ENCODE peak calls at places on chromosomes 12 and 14, in four cellular contexts. S is HepG2, G is HCT116, A is K562. B is an unnamed sample.

GRCh38 chr12:14777271-14777670 is 26.0 kb downstream of the WBP11 start:
- DNase-seq in A (no peak), S (peak), G (no peak), B (no peak)

GRCh38 chr14:68574906-68575305 is 218.0 kb downstream of the ZFP36L1 start:
- DNase-seq in A (no peak), G (no peak), S (no peak), B (no peak)

GRCh38 chr12:75969768-75970167 is 61.8 kb downstream of the PHLDA1 start:
- DNase-seq in A (no peak), S (no peak), G (no peak), B (no peak)

GRCh38 chr12:45336331-45336730 is 120.4 kb downstream of the ANO6 start:
- DNase-seq in G (no peak), A (peak), S (no peak), B (no peak)

GRCh38 chr12:57754411-57755193 is at the start of gene MARCHF9:
- DNase-seq in A (peak), G (no peak), S (no peak), B (no peak)

GRCh38 chr14:85527006-85527405 is 2.9 kb upstream of the FLRT2 start:
- DNase-seq in S (no peak), A (no peak), G (no peak), B (no peak)

GRCh38 chr12:72863671-72864070 is 591.5 kb downstream of the TRHDE start:
- DNase-seq in A (no peak), S (no peak), G (no peak), B (no peak)

GRCh38 chr14:54564799-54565235 is 2.1 kb upstream of the SAMD4A start:
- DNase-seq in S (peak), A (peak), G (no peak), B (no peak)

GRCh38 chr14:56797003-56797568 is 13.2 kb downstream of the OTX2 start:
- DNase-seq in A (no peak), S (no peak), G (no peak), B (no peak)

GRCh38 chr14:90522585-90523191 is 125.9 kb downstream of the CALM1 start:
- DNase-seq in G (no peak), S (no peak), A (no peak), B (no peak)

GRCh38 chr12:25949343-25949742 is 9.1 kb upstream of the RASSF8 start:
- DNase-seq in A (no peak), S (no peak), G (no peak), B (no peak)

GRCh38 chr12:42492267-42492666 is 97.3 kb downstream of the PRICKLE1 start:
- DNase-seq in A (no peak), S (no peak), G (no peak), B (no peak)

GRCh38 chr12:7588703-7589329 is 76.9 kb downstream of the APOBEC1 start:
- DNase-seq in A (peak), S (peak), G (peak), B (peak)

GRCh38 chr14:75306917-75307699 is 28.5 kb downstream of the FOS start:
- DNase-seq in A (peak), G (peak), S (no peak), B (no peak)

DNA sequence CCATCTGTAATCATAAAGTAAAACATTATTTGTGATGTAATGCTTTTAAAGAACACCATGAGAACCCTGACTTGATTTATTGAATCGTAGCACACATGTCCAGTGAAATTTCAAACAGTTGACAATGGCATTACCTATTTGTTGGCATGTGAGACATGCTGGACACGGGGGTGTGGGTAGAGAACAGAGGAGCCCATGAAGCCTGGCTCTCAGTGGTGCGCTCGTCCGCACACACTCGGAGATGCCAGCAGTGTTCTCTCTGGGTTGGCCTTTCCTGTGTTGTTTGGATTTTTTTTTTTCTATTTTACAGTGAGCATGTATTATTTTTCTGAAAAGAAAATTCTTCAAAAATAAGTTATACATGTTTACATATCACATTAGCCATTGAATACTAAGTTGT is 78.2 kb downstream of the PPP2R5C start:
- DNase-seq in S (no peak), G (no peak), A (no peak), B (no peak)
- TF ChIP-seq SRF in S (no peak), G (no peak), A (no peak), B (no peak)

GRCh38 chr14:36320210-36321003 is at the start of gene MBIP:
- DNase-seq in G (peak), S (peak), A (peak), B (peak)

GRCh38 chr14:36317650-36318049 is 2.8 kb downstream of the MBIP start:
- DNase-seq in A (no peak), S (no peak), G (no peak), B (no peak)

GRCh38 chr14:36315159-36315853 is 5.1 kb downstream of the MBIP start:
- DNase-seq in S (no peak), A (peak), G (no peak), B (peak)

GRCh38 chr14:36316131-36316530 is 4.3 kb downstream of the MBIP start:
- DNase-seq in S (no peak), A (no peak), G (no peak), B (no peak)

DNA sequence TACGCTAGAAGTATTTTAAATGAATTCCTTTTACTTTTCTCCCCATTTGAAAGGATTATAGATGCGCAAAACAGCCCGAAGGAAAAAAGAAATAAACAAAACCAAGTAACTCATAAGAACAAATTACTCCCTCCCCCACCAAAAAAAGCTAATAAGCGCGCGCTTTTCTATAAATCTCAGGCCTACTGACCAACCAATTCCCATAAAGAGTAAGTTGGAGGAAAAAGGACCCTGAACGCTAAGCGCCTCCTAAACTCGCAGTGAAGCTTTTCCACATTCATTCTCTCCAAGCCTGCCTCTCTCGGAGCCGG is 583 bp downstream of the MBIP start:
- DNase-seq in A (no peak), G (no peak), S (no peak), B (no peak)
- TF ChIP-seq RAD21 in A (no peak), G (no peak), S (no peak), B (no peak)

DNA sequence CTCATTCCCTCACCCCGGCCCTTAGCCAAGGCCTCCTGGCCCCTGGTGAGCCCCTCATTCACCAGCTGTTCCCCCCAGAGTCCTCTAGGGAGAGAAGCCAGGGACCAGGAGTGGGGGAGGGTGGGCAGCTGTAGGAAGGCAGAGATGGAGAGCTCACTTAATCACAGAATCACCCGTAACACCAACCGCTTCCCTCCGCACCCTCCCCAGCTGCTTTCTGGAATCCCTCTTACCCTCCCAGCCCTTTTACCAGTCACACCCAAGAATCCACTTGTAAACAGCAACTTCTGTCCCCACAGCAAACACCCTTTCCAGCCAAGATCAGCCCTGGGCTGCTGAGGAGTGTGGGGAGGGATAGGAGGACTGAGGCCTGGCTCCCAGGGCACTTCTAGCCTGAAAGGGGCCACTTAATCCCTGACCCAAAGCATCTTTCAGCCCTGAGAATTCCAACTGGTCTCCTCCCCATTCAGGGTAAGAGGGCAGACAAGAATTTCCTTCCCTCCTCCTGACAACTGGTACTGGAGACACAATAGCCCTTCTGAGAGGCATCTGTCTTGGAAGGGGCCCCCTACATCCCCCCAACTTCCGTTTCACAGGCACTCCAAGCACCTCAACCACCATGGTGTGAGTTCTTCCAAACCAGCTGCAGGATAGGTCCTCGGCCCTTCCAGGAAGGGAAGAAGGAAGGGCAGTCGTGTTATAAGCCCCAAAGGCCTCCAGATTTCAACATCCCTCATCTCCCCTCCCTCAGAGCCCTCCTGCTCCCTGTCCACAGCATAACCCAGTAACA is 18.6 kb downstream of the NCKAP5L start:
- DNase-seq in S (no peak), G (no peak), A (no peak), B (no peak)
- TF ChIP-seq SRF in S (no peak), G (no peak), A (no peak), B (no peak)

DNA sequence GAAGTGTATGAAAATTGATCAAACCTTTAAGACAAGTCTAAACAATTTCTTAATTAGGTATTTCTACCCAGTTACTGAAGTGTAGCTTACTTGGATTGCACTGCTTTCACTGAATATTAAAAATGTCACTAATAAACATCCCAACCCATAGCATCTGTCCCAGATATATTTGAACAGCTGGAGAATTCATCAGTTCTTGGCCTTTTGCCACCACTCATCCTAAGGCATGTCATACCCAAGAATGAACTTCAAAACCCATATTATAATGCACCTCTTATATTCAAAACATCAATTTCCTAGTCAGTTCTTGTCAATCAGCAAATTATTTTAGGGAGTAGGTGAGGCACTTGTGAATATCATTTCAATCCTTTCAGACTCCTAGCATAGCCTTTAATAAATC is 392.3 kb downstream of the PAWR start:
- DNase-seq in G (no peak), A (no peak), S (no peak), B (no peak)
- TF ChIP-seq RAD21 in G (no peak), A (no peak), S (no peak), B (no peak)

GRCh38 chr12:32470936-32471335 is 71.6 kb downstream of the FGD4 start:
- DNase-seq in S (no peak), A (no peak), G (no peak), B (no peak)

GRCh38 chr12:32466187-32466586 is 66.8 kb downstream of the FGD4 start:
- DNase-seq in A (no peak), S (no peak), G (no peak), B (no peak)

GRCh38 chr12:32471601-32472001 is 72.2 kb downstream of the FGD4 start:
- DNase-seq in S (no peak), G (no peak), A (no peak), B (no peak)

GRCh38 chr12:32466986-32467711 is 67.8 kb downstream of the FGD4 start:
- DNase-seq in G (no peak), S (no peak), A (no peak), B (no peak)

GRCh38 chr12:32467959-32468863 is 68.9 kb downstream of the FGD4 start:
- DNase-seq in S (no peak), A (no peak), G (no peak), B (no peak)
- TF ChIP-seq SRF in S (no peak), A (no peak), G (no peak), B (no peak)

DNA sequence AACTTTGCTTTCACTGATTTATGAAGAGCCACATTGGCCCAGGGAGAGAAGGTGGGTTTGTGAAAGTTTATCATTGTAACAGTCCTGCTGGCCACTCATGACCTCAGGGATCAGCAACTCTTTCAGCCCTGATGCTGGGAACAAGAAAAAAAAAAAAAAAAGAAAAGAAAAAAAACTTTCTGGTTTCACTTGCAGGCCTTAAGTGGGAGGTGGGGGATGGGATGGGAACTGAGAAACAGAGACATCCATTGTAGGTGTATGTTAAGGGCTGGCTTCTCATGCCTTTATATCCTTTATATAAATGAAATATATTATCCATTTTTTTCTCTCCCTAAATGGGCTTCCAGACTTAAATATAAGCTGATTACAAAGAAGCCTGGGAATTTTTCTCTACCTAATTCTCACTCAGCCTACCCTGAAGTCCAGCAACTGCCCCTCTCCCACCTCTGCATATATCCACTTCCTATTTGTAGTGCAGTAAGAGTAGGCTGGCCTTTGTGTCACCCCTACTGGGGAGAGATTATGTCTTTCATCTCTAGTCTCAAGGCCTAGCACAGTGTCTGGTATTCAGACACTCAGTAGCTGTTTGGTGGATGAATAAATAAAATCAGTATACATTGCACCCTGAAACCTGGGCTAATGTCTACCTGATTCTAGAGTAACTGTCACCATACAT is 187.1 kb downstream of the KICS2 start:
- DNase-seq in S (peak), A (no peak), G (no peak), B (no peak)
- TF ChIP-seq RAD21 in S (no peak), A (no peak), G (no peak), B (no peak)

GRCh38 chr14:24891987-24892729 is 157.8 kb downstream of the STXBP6 start:
- DNase-seq in A (no peak), G (no peak), S (no peak), B (no peak)

GRCh38 chr14:24888532-24888931 is 161.4 kb downstream of the STXBP6 start:
- DNase-seq in S (peak), A (no peak), G (no peak), B (no peak)

GRCh38 chr14:24887623-24888304 is 162.2 kb downstream of the STXBP6 start:
- DNase-seq in G (no peak), S (no peak), A (no peak), B (no peak)

GRCh38 chr14:24890716-24891115 is 159.2 kb downstream of the STXBP6 start:
- DNase-seq in S (no peak), A (no peak), G (no peak), B (no peak)

DNA sequence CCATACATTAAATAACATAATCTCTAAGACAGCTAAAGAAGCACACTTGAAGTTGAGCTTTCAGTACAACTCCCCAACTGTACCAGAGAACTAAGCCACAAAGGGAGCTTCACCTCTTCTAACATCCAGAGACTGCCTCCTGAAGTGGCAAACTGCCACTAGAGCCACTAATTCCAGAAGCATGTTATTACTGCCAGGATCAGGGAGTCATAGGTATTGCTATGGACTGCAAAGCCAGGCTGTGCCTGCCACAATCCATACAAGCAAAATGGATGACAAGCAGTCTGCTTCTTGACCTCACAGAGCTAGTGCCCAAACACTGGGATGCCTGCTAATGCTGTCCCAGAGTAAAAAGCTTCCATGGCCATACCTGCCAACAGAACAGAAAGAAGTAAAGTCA is 160.1 kb downstream of the STXBP6 start:
- DNase-seq in G (no peak), S (no peak), A (no peak), B (no peak)
- TF ChIP-seq SRF in G (no peak), S (no peak), A (no peak), B (no peak)

GRCh38 chr12:16350682-16351081 is 3.2 kb downstream of the MGST1 start:
- DNase-seq in G (peak), A (no peak), S (peak), B (no peak)
- TF ChIP-seq RAD21 in G (no peak), A (no peak), S (no peak), B (no peak)

DNA sequence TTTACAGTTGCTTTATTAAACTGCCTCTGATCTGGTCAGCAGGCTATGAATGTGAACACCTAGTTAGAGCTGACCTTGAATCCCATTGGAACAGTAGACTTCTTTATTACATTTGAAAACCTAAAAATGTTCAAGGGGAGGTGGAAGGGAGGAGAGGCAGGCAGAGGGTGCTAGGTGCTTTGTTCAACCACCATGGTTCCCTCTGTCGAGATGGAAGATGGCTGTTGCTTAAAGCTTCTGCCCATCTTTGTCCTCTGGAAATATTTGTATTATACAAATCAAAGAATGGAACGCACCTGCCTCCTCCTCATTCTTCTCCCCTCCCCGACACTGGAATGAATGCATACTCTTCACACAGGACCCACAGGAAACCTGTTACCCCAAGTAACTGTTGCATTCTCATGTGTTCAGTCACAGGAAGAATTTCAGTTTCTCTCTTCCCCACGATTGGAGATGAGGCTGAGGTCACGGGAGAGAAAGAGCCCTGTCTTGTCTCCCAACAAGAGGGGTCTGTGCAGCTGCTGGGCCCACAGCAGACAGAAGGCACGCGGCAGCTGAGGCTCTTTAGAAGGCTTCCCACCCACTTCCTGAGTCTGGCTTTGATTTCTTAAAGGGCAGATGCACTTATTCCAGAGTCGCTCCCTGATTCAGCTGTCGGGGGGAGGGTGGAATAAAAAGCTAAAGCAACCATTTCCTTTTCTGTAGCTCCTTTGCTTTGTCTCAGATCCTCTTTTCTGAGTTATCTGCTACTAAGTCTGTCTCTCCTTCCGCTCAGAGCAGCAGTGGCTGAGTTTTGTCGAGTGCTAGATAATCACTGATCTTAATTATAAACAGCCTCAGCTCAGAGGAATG is 217.9 kb upstream of the BTG1 start:
- DNase-seq in A (peak), S (no peak), G (no peak), B (peak)
- TF ChIP-seq SRF in A (no peak), S (no peak), G (no peak), B (no peak)